ENCODE peak calls at places on chromosomes 13 and 19, in four cellular contexts. N, B, R and G are unnamed samples.

GRCh38 chr13:97273341-97273831 is 51.3 kb downstream of the MBNL2 start:
- DNase-seq in N (no peak), B (no peak), R (no peak), G (no peak)

GRCh38 chr13:88176231-88176630 is 505.1 kb downstream of the SLITRK5 start:
- DNase-seq in N (no peak), B (no peak), R (no peak), G (no peak)

GRCh38 chr19:14848822-14849221 is at the start of gene OR7A10:
- DNase-seq in N (no peak), B (no peak), R (no peak), G (no peak)

GRCh38 chr13:50457430-50458393 is 385.8 kb downstream of the DLEU7 start:
- DNase-seq in N (no peak), B (no peak), R (no peak), G (no peak)

GRCh38 chr13:35566340-35566739 is 89.9 kb upstream of the MAB21L1 start:
- DNase-seq in N (no peak), B (peak; percentile 6), R (no peak), G (peak; percentile 9)

GRCh38 chr13:107331359-107331758 is 763.4 kb upstream of the ARGLU1 start:
- DNase-seq in N (no peak), B (no peak), R (no peak), G (no peak)

GRCh38 chr13:113936166-113936565 is 37.7 kb downstream of the C13orf46 start:
- DNase-seq in N (no peak), B (no peak), R (no peak), G (no peak)

GRCh38 chr19:33473644-33474305 is 47.8 kb downstream of the PEPD start:
- DNase-seq in N (no peak), B (peak; percentile 68), R (no peak), G (peak; percentile 47)

GRCh38 chr13:98510156-98510509 is 66.8 kb downstream of the STK24 start:
- DNase-seq in N (no peak), B (no peak), R (no peak), G (no peak)

GRCh38 chr13:34166406-34166805 is 348.5 kb downstream of the RFC3 start:
- DNase-seq in N (no peak), B (no peak), R (no peak), G (no peak)

GRCh38 chr13:20901668-20902437 is 693 bp downstream of the XPO4 start:
- DNase-seq in N (peak; percentile 8), B (peak; percentile 60), R (peak; percentile 12), G (peak; percentile 26)

GRCh38 chr13:73945871-73946270 is 188.3 kb downstream of the KLF12 start:
- DNase-seq in N (no peak), B (no peak), R (peak; percentile 25), G (no peak)

GRCh38 chr19:28485300-28485699 is 727.7 kb downstream of the UQCRFS1 start:
- DNase-seq in N (no peak), B (no peak), R (no peak), G (no peak)

GRCh38 chr13:41716236-41716635 is 244.7 kb downstream of the VWA8 start:
- DNase-seq in N (no peak), B (no peak), R (no peak), G (no peak)

GRCh38 chr19:39409886-39410619 is 2.4 kb upstream of the PLEKHG2 start:
- DNase-seq in N (no peak), B (peak; percentile 79), R (no peak), G (peak; percentile 83)

GRCh38 chr19:35419046-35419445 is 29.0 kb upstream of the FFAR2 start:
- DNase-seq in N (no peak), B (no peak), R (no peak), G (no peak)

GRCh38 chr13:103275079-103275478 is 208.9 kb upstream of the SLC10A2 start:
- DNase-seq in N (no peak), B (no peak), R (no peak), G (no peak)

GRCh38 chr19:40264314-40265054 is 20.7 kb downstream of the AKT2 start:
- DNase-seq in N (no peak), B (no peak), R (no peak), G (no peak)

GRCh38 chr19:15213715-15214381 is 13.1 kb upstream of the NOTCH3 start:
- DNase-seq in N (no peak), B (no peak), R (no peak), G (peak; percentile 56)

GRCh38 chr19:45637890-45638667 is 1.1 kb downstream of the EML2 start:
- DNase-seq in N (no peak), B (peak; percentile 60), R (no peak), G (peak; percentile 72)